ENCODE peak calls at places on chromosomes 7 and 10, in seven cellular contexts. M is CD4-positive, alpha-beta T cell; R is caudate nucleus; F is brain microvascular endothelial cell; O is A673; X is mesenchymal stem cell; J is stomach. Y is an unnamed sample.

GRCh38 chr7:65746398-65746669 is 126.5 kb upstream of the VKORC1L1 start:
- DNase-seq in O (no peak), R (no peak), F (peak; percentile 29), J (no peak), M (no peak), X (peak; percentile 20), Y (no peak)

GRCh38 chr10:93072225-93072712 is 1.4 kb upstream of the CYP26A1 start:
- DNase-seq in J (no peak), R (no peak), X (no peak), O (no peak), M (no peak), F (no peak), Y (no peak)

GRCh38 chr10:17644485-17644964 is 574 bp downstream of the STAM start:
- DNase-seq in O (no peak), M (no peak), F (peak; percentile 34), J (no peak), X (no peak), R (no peak), Y (no peak)

GRCh38 chr7:143395187-143396149 is 13.2 kb downstream of the EPHA1 start:
- DNase-seq in X (no peak), F (no peak), J (peak; percentile 62), R (no peak), O (no peak), M (no peak), Y (peak; percentile 21)

GRCh38 chr10:103622935-103623574 is 129.6 kb downstream of the NEURL1 start:
- DNase-seq in O (no peak), X (no peak), M (no peak), F (no peak), R (no peak), J (no peak), Y (no peak)

GRCh38 chr10:12531305-12531738 is 182.0 kb downstream of the CAMK1D start:
- DNase-seq in F (peak; percentile 52), M (no peak), R (no peak), X (no peak), O (peak; percentile 70), J (no peak), Y (no peak)

GRCh38 chr10:72337039-72337629 is 17.6 kb downstream of the DNAJB12 start:
- DNase-seq in X (peak; percentile 76), F (peak; percentile 57), J (peak; percentile 94), O (peak; percentile 77), R (peak; percentile 26), M (peak; percentile 60), Y (peak; percentile 54)

GRCh38 chr10:34731213-34731612 is 83.9 kb downstream of the PARD3 start:
- DNase-seq in X (no peak), M (no peak), F (no peak), O (no peak), R (no peak), J (no peak), Y (no peak)

GRCh38 chr7:134046594-134047128 is 80.5 kb upstream of the LRGUK start:
- DNase-seq in R (no peak), X (no peak), O (no peak), M (no peak), J (no peak), F (no peak), Y (no peak)

GRCh38 chr7:137462074-137462715 is 118.7 kb upstream of the PTN start:
- DNase-seq in R (no peak), M (no peak), O (no peak), X (no peak), F (peak; percentile 49), J (no peak), Y (no peak)

GRCh38 chr7:17131983-17132655 is 166.3 kb upstream of the AHR start:
- DNase-seq in R (no peak), X (no peak), F (no peak), O (no peak), J (no peak), M (no peak), Y (no peak)

GRCh38 chr10:71713135-71714040 is 6.2 kb downstream of the C10orf105 start:
- DNase-seq in X (peak; percentile 9), O (no peak), M (no peak), F (peak; percentile 34), R (peak; percentile 91), J (peak; percentile 65), Y (peak; percentile 88)

GRCh38 chr7:69651101-69651590 is 52.9 kb downstream of the AUTS2 start:
- DNase-seq in R (no peak), X (no peak), F (no peak), J (no peak), O (no peak), M (no peak), Y (no peak)

GRCh38 chr7:91718071-91718470 is 162.4 kb downstream of the MTERF1 start:
- DNase-seq in R (no peak), O (no peak), M (no peak), X (no peak), J (no peak), F (no peak), Y (no peak)

GRCh38 chr10:50554381-50554994 is 69.3 kb downstream of the SGMS1 start:
- DNase-seq in X (no peak), F (no peak), O (no peak), M (no peak), R (no peak), J (no peak), Y (no peak)

GRCh38 chr10:73998623-73999622 is 1.0 kb downstream of the VCL start:
- DNase-seq in F (peak; percentile 65), X (peak; percentile 88), J (peak; percentile 60), O (peak; percentile 72), M (no peak), R (peak; percentile 24), Y (peak; percentile 12)

GRCh38 chr10:80324891-80325364 is 31.6 kb downstream of the DYDC1 start:
- DNase-seq in M (no peak), J (no peak), O (no peak), R (no peak), X (no peak), F (no peak), Y (no peak)

GRCh38 chr10:521844-522243 is 167.6 kb downstream of the DIP2C start:
- DNase-seq in J (no peak), M (no peak), R (no peak), F (no peak), O (no peak), X (no peak), Y (peak; percentile 41)

GRCh38 chr10:69734797-69735468 is 66.8 kb upstream of the COL13A1 start:
- DNase-seq in X (no peak), R (no peak), J (no peak), F (no peak), M (no peak), O (no peak), Y (no peak)

GRCh38 chr7:152140067-152140466 is 114.6 kb downstream of the GALNT11 start:
- DNase-seq in J (no peak), M (no peak), O (no peak), F (no peak), R (no peak), X (no peak), Y (no peak)

DNA sequence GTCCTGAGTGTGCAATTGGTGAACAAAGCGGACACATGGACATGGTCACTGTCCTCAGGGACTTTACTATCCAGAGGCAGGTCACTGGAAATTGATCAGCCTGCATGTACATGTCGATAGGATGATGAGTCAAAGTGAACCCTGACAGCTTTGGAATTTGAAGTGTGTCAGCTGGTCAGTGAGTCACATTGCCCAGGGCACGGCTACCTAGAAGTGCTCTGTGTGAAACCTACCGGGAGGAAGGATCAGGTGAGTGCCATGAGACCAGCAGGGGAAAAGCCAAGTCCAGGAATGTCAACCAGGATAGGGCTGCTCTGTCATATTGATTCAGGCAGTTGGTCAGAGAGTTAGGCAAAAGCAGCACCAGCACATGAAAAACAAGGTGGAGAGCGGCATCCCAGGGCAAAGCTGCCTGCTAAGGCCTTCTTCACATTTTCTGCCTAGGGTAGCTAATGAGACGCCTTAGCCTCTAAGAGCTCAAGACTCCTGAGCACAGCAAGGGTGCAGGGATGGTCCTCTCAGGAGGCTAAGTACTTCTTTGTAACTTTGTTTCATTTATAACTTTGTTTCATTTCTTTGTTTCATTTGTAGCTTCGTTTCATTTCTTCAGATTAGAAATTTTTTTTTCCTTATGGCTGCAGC is 19.4 kb upstream of the PDCD4 start:
- DNase-seq in O (no peak), R (no peak), X (no peak), F (peak; percentile 38), M (no peak), J (peak; percentile 71), Y (no peak)
- H3K27ac ChIP-seq in O (no peak overlapping the region), R (no peak overlapping the region), X (no peak overlapping the region), F (no peak overlapping the region), M (no peak overlapping the region), J (peak overlapping the region; percentile 2), Y (no peak overlapping the region)

DNA sequence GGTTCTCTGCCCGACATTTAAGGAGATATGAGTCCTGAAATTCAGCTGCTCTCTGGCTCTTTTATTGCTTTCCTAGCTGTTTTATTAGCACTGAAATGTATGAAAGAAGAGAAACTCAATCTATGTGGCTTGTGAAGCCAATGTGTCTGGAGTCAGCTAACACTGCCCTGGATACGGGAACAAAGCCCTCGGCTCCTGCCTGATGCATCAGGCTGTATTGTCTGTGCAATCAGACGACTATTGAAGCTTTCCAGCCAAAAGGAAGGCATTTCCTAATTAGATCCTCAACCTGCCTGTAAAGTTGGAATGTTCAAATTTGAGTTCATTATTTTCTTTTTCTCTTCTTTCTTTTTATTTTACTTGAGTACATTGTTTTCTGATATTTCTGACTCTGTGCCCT is 22.0 kb upstream of the TM9SF3 start:
- DNase-seq in R (no peak), O (no peak), M (no peak), F (no peak), J (no peak), X (no peak), Y (no peak)
- H3K27ac ChIP-seq in R (peak overlapping the region; percentile 30), O (no peak overlapping the region), M (no peak overlapping the region), F (no peak overlapping the region), J (peak overlapping the region; percentile 20), X (no peak overlapping the region), Y (no peak overlapping the region)

GRCh38 chr10:25017247-25017590 is 807 bp downstream of the THNSL1 start:
- DNase-seq in F (peak; percentile 6), J (peak; percentile 28), R (no peak), O (no peak), M (peak; percentile 3), X (no peak), Y (peak; percentile 11)
- H3K27ac ChIP-seq in F (peak overlapping the region; percentile 88), J (peak overlapping the region; percentile 90), R (peak overlapping the region; percentile 91), O (peak overlapping the region; percentile 82), M (peak overlapping the region; percentile 86), X (peak overlapping the region; percentile 89), Y (peak overlapping the region; percentile 90)

GRCh38 chr10:95437669-95438068 is 123.5 kb downstream of the SORBS1 start:
- DNase-seq in R (no peak), J (no peak), M (no peak), X (no peak), F (no peak), O (no peak), Y (no peak)

GRCh38 chr10:95431900-95432342 is 129.2 kb downstream of the SORBS1 start:
- DNase-seq in X (no peak), R (no peak), J (peak; percentile 45), F (no peak), O (no peak), M (no peak), Y (no peak)

GRCh38 chr10:95430231-95430951 is 130.8 kb downstream of the SORBS1 start:
- DNase-seq in O (peak; percentile 55), X (peak; percentile 58), M (peak; percentile 13), F (peak; percentile 14), J (peak; percentile 65), R (no peak), Y (peak; percentile 65)

GRCh38 chr10:95435548-95436279 is 125.5 kb downstream of the SORBS1 start:
- DNase-seq in X (no peak), O (no peak), M (no peak), F (no peak), J (no peak), R (no peak), Y (no peak)

DNA sequence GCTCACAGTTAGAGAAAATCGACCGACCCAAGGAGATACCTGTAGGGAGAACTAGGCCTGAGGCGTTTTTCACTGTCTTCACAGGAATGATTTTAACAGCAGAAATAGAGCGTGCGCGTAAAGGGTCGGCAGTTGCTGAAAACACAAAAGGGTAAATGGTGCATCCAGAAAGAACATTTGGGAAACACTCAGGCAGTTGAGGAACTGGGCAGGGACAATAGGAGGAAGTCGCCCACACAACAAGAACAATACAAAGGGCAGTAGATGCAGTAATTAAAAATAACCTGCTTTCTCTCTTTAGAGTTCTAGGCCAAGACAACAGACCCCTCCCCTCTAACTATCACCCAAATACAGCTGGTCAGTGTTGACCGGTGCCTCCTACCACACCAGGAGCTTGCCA is 126.6 kb downstream of the SORBS1 start:
- DNase-seq in M (no peak), F (no peak), J (no peak), O (no peak), R (no peak), X (no peak), Y (no peak)
- H3K27ac ChIP-seq in M (no peak overlapping the region), F (no peak overlapping the region), J (peak overlapping the region; percentile 59), O (no peak overlapping the region), R (peak overlapping the region; percentile 82), X (no peak overlapping the region), Y (no peak overlapping the region)